ENCODE peak calls at places on chromosome 6, in four cellular contexts. X is mesendoderm; I is CD4-positive, alpha-beta memory T cell; Z is NT2/D1. U is an unnamed sample.

GRCh38 chr6:28771401-28772267 is 152.2 kb downstream of the TRIM27 start:
- DNase-seq in Z (no peak), X (peak; percentile 89), I (no peak), U (no peak)

GRCh38 chr6:168377481-168377850 is 57.9 kb upstream of the DACT2 start:
- DNase-seq in X (no peak), I (no peak), Z (no peak), U (no peak)

GRCh38 chr6:68196645-68197044 is 438.4 kb upstream of the ADGRB3 start:
- DNase-seq in Z (peak; percentile 6), X (peak; percentile 72), I (no peak), U (peak; percentile 35)

GRCh38 chr6:68876792-68877493 is 241.9 kb downstream of the ADGRB3 start:
- DNase-seq in X (peak; percentile 8), I (no peak), Z (peak; percentile 2), U (no peak)

GRCh38 chr6:24943774-24944173 is 8.0 kb upstream of the RIPOR2 start:
- DNase-seq in Z (no peak), X (peak; percentile 40), I (no peak), U (no peak)

GRCh38 chr6:162442675-162443074 is 284.9 kb downstream of the PRKN start:
- DNase-seq in Z (no peak), I (no peak), X (peak; percentile 76), U (peak; percentile 48)

GRCh38 chr6:24564081-24564480 is 69.3 kb downstream of the ALDH5A1 start:
- DNase-seq in Z (no peak), I (no peak), X (no peak), U (no peak)

GRCh38 chr6:144899161-144899560 is 614.0 kb downstream of the UTRN start:
- DNase-seq in I (no peak), X (no peak), Z (no peak), U (no peak)

GRCh38 chr6:129709451-129709908 is 497 bp downstream of the ARHGAP18 start:
- DNase-seq in I (no peak), X (no peak), Z (no peak), U (no peak)

DNA sequence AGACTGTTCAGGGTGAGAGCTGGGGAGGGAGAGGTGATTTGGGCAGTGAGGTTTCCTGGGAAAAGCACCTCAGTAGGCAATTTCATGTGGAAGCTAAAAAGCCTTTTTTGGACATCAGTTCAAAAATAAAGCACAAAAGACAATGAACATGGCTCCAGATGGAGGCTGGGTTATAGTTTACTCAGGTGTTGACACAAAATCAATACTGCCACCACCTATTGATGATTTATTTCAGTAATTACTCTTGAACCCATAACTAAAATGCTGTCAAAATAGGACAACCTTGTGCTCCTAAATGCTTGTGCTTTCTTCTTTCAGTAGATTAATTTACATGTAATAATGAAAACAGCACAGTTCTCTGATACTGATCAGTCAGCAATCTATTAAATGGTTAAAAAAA is 333.3 kb downstream of the SAMD5 start:
- DNase-seq in Z (no peak), X (no peak), I (no peak), U (no peak)
- H3K4me1 ChIP-seq in Z (no peaks in the 10 kb centered on the region), X (no peaks in the 10 kb centered on the region), I (no peaks in the 10 kb centered on the region), U (no peaks in the 10 kb centered on the region)

GRCh38 chr6:41189968-41190367 is 11.0 kb downstream of the TREML2 start:
- DNase-seq in X (no peak), Z (no peak), I (no peak), U (no peak)

GRCh38 chr6:41190791-41191190 is 10.2 kb downstream of the TREML2 start:
- DNase-seq in X (no peak), I (no peak), Z (no peak), U (no peak)

GRCh38 chr6:41193171-41193734 is 7.7 kb downstream of the TREML2 start:
- DNase-seq in Z (no peak), I (no peak), X (no peak), U (no peak)

GRCh38 chr6:41193884-41194283 is 7.1 kb downstream of the TREML2 start:
- DNase-seq in X (no peak), I (no peak), Z (no peak), U (no peak)

GRCh38 chr6:41191569-41191968 is 9.4 kb downstream of the TREML2 start:
- DNase-seq in Z (peak; percentile 35), X (peak; percentile 78), I (no peak), U (no peak)
- H3K4me1 ChIP-seq in Z (no peaks in the 10 kb centered on the region), X (no peaks in the 10 kb centered on the region), I (peaks cover 24% of the 10 kb centered on the region), U (no peaks in the 10 kb centered on the region)

GRCh38 chr6:134007077-134007476 is 45.3 kb downstream of the SLC2A12 start:
- DNase-seq in Z (no peak), I (no peak), X (no peak), U (no peak)

GRCh38 chr6:134005824-134006223 is 46.6 kb downstream of the SLC2A12 start:
- DNase-seq in X (no peak), Z (no peak), I (no peak), U (no peak)

GRCh38 chr6:134009876-134010275 is 42.5 kb downstream of the SLC2A12 start:
- DNase-seq in I (no peak), X (no peak), Z (no peak), U (no peak)

GRCh38 chr6:134014588-134015137 is 37.8 kb downstream of the SLC2A12 start:
- DNase-seq in X (no peak), Z (no peak), I (no peak), U (no peak)

DNA sequence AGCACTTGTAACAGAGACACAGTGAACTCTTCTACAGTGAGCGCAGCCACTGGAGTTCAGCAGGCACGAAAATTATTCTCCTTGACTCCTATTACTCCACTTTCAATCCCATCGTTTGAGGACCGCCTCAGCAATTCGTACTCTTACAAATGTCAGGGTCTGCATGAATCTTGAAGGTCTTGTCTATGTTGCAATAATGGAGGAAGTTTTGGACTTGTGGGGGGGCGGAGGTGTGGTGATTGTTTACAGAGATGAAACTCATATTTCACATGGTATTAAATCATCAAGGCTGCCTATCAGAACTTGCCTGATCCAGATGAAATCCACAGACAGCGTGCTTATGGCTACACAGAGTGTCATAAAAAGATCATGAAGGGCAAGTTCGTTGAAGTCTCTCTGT is 42.0 kb downstream of the SLC2A12 start:
- DNase-seq in Z (no peak), X (no peak), I (no peak), U (no peak)
- H3K4me1 ChIP-seq in Z (no peaks in the 10 kb centered on the region), X (no peaks in the 10 kb centered on the region), I (no peaks in the 10 kb centered on the region), U (peaks cover 1% of the 10 kb centered on the region)

GRCh38 chr6:17907467-17908229 is 79.8 kb downstream of the KIF13A start:
- DNase-seq in X (peak; percentile 62), Z (no peak), I (no peak), U (no peak)
- H3K4me1 ChIP-seq in X (peaks cover 3% of the 10 kb centered on the region), Z (no peaks in the 10 kb centered on the region), I (peaks cover 4% of the 10 kb centered on the region), U (peaks cover 4% of the 10 kb centered on the region)

GRCh38 chr6:137808836-137809315 is 58.2 kb upstream of the TNFAIP3 start:
- DNase-seq in X (no peak), Z (no peak), I (no peak), U (no peak)
- H3K4me1 ChIP-seq in X (no peaks in the 10 kb centered on the region), Z (peaks cover 2% of the 10 kb centered on the region), I (peaks cover 20% of the 10 kb centered on the region), U (peaks cover 2% of the 10 kb centered on the region)

GRCh38 chr6:7138921-7139358 is 31.2 kb downstream of the RREB1 start:
- DNase-seq in Z (no peak), I (peak; percentile 61), X (peak; percentile 93), U (no peak)

GRCh38 chr6:7142228-7142801 is 34.6 kb downstream of the RREB1 start:
- DNase-seq in Z (no peak), I (no peak), X (no peak), U (no peak)

GRCh38 chr6:7139835-7140470 is 32.2 kb downstream of the RREB1 start:
- DNase-seq in Z (no peak), I (no peak), X (no peak), U (no peak)

GRCh38 chr6:7143161-7143974 is 35.6 kb downstream of the RREB1 start:
- DNase-seq in I (no peak), Z (no peak), X (peak; percentile 79), U (no peak)

DNA sequence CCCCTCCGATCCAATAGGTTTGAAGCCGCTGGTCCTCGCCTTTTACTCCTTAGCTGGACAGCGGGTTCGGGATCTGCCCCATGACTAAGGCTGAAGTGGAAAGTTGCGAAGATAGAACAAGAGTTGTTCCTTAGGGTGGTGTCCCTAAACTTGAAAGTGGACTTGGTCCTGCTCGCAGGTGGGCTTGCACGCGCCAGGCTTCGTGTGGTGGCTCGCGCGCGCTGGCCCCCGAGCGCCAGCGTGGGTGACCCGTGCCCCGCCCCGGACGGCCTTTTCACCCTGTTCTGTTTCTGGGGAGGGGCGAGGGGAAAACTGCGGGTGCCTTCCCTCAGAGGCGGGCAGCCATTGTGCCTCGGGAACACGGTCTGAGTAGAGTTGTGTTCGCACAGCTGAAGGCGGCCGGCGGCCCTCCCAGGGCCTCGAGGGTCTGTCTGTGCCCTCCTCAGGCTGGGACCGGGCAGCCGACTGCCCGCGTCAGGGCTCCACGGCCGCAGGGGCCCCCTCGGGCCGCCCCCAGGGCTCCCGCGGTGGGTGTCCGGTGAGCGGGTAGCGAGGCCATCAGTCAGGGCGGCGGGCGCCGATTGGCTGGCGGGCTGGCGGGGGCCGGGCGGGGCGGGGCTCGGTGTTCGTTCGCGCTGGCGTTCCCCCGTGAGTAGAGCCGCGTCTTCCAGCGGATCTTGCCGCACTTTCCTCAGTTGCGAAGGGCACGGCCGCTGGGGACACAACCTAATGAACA is 33.0 kb downstream of the RREB1 start:
- DNase-seq in Z (no peak), X (peak; percentile 87), I (peak; percentile 75), U (no peak)
- H3K4me1 ChIP-seq in Z (peaks cover 4% of the 10 kb centered on the region), X (peaks cover 25% of the 10 kb centered on the region), I (peaks cover 78% of the 10 kb centered on the region), U (peaks cover 4% of the 10 kb centered on the region)

GRCh38 chr6:9405825-9406224 is 970.5 kb upstream of the SLC35B3 start:
- DNase-seq in X (peak; percentile 11), I (no peak), Z (no peak), U (no peak)
- H3K4me1 ChIP-seq in X (no peaks in the 10 kb centered on the region), I (no peaks in the 10 kb centered on the region), Z (no peaks in the 10 kb centered on the region), U (no peaks in the 10 kb centered on the region)